ENCODE peak calls at places on chromosomes 16 and 17, in six cellular contexts. One of them, this sample, is unnamed.

GRCh38 chr17:62892870-62893338 is 73.1 kb upstream of the TANC2 start:
- DNase-seq in amniotic epithelial cell: peak
- DNase-seq in HT1080: peak
- DNase-seq in Calu3: peak
- DNase-seq in breast epithelium: peak
- DNase-seq in RWPE1: peak
- DNase-seq in this sample: peak

GRCh38 chr17:41792835-41793748 is 6.6 kb upstream of the JUP start:
- DNase-seq in amniotic epithelial cell: peak
- DNase-seq in HT1080: peak
- DNase-seq in Calu3: peak
- DNase-seq in breast epithelium: peak
- DNase-seq in RWPE1: peak
- DNase-seq in this sample: no peak

GRCh38 chr17:1870592-1870991 is 40.8 kb downstream of the RPA1 start:
- DNase-seq in amniotic epithelial cell: no peak
- DNase-seq in HT1080: no peak
- DNase-seq in Calu3: no peak
- DNase-seq in breast epithelium: no peak
- DNase-seq in RWPE1: no peak
- DNase-seq in this sample: no peak

GRCh38 chr16:68448360-68448970 is at the start of gene SMPD3:
- DNase-seq in amniotic epithelial cell: peak
- DNase-seq in HT1080: peak
- DNase-seq in Calu3: peak
- DNase-seq in breast epithelium: peak
- DNase-seq in RWPE1: peak
- DNase-seq in this sample: peak

GRCh38 chr16:65392831-65393565 is 271.1 kb upstream of the CDH11 start:
- DNase-seq in amniotic epithelial cell: no peak
- DNase-seq in HT1080: peak
- DNase-seq in Calu3: no peak
- DNase-seq in breast epithelium: no peak
- DNase-seq in RWPE1: peak
- DNase-seq in this sample: no peak

GRCh38 chr16:87554754-87555427 is 47.4 kb upstream of the JPH3 start:
- DNase-seq in amniotic epithelial cell: no peak
- DNase-seq in HT1080: no peak
- DNase-seq in Calu3: no peak
- DNase-seq in breast epithelium: no peak
- DNase-seq in RWPE1: no peak
- DNase-seq in this sample: no peak

GRCh38 chr17:4947411-4948165 is 742 bp downstream of the PFN1 start:
- DNase-seq in amniotic epithelial cell: peak
- DNase-seq in HT1080: peak
- DNase-seq in Calu3: peak
- DNase-seq in breast epithelium: peak
- DNase-seq in RWPE1: peak
- DNase-seq in this sample: peak

GRCh38 chr17:7130626-7131467 is 16.2 kb upstream of the ASGR2 start:
- DNase-seq in amniotic epithelial cell: peak
- DNase-seq in HT1080: no peak
- DNase-seq in Calu3: no peak
- DNase-seq in breast epithelium: no peak
- DNase-seq in RWPE1: no peak
- DNase-seq in this sample: no peak

GRCh38 chr16:85636234-85636812 is 23.2 kb downstream of the GSE1 start:
- DNase-seq in amniotic epithelial cell: no peak
- DNase-seq in HT1080: no peak
- DNase-seq in Calu3: no peak
- DNase-seq in breast epithelium: no peak
- DNase-seq in RWPE1: no peak
- DNase-seq in this sample: no peak

GRCh38 chr17:4747847-4748246 is 8.1 kb upstream of the CXCL16 start:
- DNase-seq in amniotic epithelial cell: no peak
- DNase-seq in HT1080: no peak
- DNase-seq in Calu3: no peak
- DNase-seq in breast epithelium: no peak
- DNase-seq in RWPE1: no peak
- DNase-seq in this sample: no peak

GRCh38 chr17:43068570-43069367 is 43.7 kb downstream of the RND2 start:
- DNase-seq in amniotic epithelial cell: peak
- DNase-seq in HT1080: no peak
- DNase-seq in Calu3: no peak
- DNase-seq in breast epithelium: no peak
- DNase-seq in RWPE1: no peak
- DNase-seq in this sample: no peak

This sample was measured in tibial nerve.